ENCODE peak calls at places on chromosome 7, in eight cellular contexts. U is lung; Q is CD8-positive, alpha-beta T cell; R is AG10803; P is WERI-Rb-1; O is PC-3; E is heart left ventricle; X is astrocyte of the spinal cord. F is an unnamed sample.
A peak's percentile ranks its signal among the peaks of the same experiment; 100 is the strongest.

GRCh38 chr7:77580762-77581350 is 43.8 kb downstream of the PTPN12 start:
- DNase-seq in U (peak; percentile 32), Q (no peak), R (peak; percentile 51), P (no peak), O (no peak), E (no peak), X (no peak), F (peak; percentile 25)

GRCh38 chr7:119703895-119704294 is 569.1 kb upstream of the KCND2 start:
- DNase-seq in U (no peak), Q (no peak), R (no peak), P (no peak), O (no peak), E (no peak), X (peak; percentile 18), F (no peak)

GRCh38 chr7:7565746-7566650 is 686 bp upstream of the MIOS start:
- DNase-seq in U (no peak), Q (no peak), R (no peak), P (peak; percentile 15), O (peak; percentile 90), E (no peak), X (no peak), F (no peak)

GRCh38 chr7:102253973-102254370 is 32.7 kb upstream of the SH2B2 start:
- DNase-seq in U (no peak), Q (no peak), R (no peak), P (no peak), O (no peak), E (no peak), X (no peak), F (no peak)

GRCh38 chr7:129538790-129539189 is 36.5 kb downstream of the SMKR1 start:
- DNase-seq in U (no peak), Q (no peak), R (no peak), P (no peak), O (no peak), E (no peak), X (no peak), F (no peak)

GRCh38 chr7:110868458-110868857 is 222.5 kb upstream of the LRRN3 start:
- DNase-seq in U (no peak), Q (no peak), R (no peak), P (no peak), O (no peak), E (no peak), X (peak; percentile 5), F (no peak)

GRCh38 chr7:128742206-128742605 is 3.0 kb downstream of the CALU start:
- DNase-seq in U (no peak), Q (no peak), R (peak; percentile 90), P (no peak), O (peak; percentile 82), E (no peak), X (peak; percentile 66), F (peak; percentile 95)

GRCh38 chr7:118082506-118082905 is 101.5 kb upstream of the LSM8 start:
- DNase-seq in U (no peak), Q (no peak), R (no peak), P (no peak), O (no peak), E (no peak), X (peak; percentile 31), F (no peak)

GRCh38 chr7:80873140-80873539 is 45.7 kb downstream of the SEMA3C start:
- DNase-seq in U (no peak), Q (no peak), R (peak; percentile 66), P (no peak), O (no peak), E (no peak), X (no peak), F (no peak)

GRCh38 chr7:112205348-112206237 is 606 bp downstream of the DOCK4 start:
- DNase-seq in U (peak; percentile 60), Q (peak; percentile 16), R (peak; percentile 67), P (peak; percentile 37), O (peak; percentile 32), E (peak; percentile 73), X (peak; percentile 64), F (peak; percentile 76)

GRCh38 chr7:16071246-16071857 is 350.0 kb downstream of the CRPPA start:
- DNase-seq in U (no peak), Q (no peak), R (peak; percentile 69), P (no peak), O (peak; percentile 83), E (no peak), X (peak; percentile 73), F (peak; percentile 80)

GRCh38 chr7:45105588-45106188 is 5.8 kb downstream of the TBRG4 start:
- DNase-seq in U (no peak), Q (no peak), R (no peak), P (no peak), O (no peak), E (no peak), X (no peak), F (no peak)

GRCh38 chr7:2471022-2471329 is 5.2 kb downstream of the GRIFIN start:
- DNase-seq in U (no peak), Q (no peak), R (no peak), P (no peak), O (peak; percentile 75), E (no peak), X (peak; percentile 59), F (peak; percentile 39)

GRCh38 chr7:122561326-122561725 is 137.6 kb downstream of the RNF133 start:
- DNase-seq in U (no peak), Q (no peak), R (no peak), P (no peak), O (no peak), E (no peak), X (no peak), F (no peak)

GRCh38 chr7:34263168-34263567 is 357.8 kb downstream of the BMPER start:
- DNase-seq in U (no peak), Q (no peak), R (no peak), P (no peak), O (no peak), E (no peak), X (no peak), F (no peak)

GRCh38 chr7:34269084-34269483 is 363.7 kb downstream of the BMPER start:
- DNase-seq in U (no peak), Q (no peak), R (no peak), P (no peak), O (no peak), E (no peak), X (no peak), F (no peak)
- H3K4me3 ChIP-seq in U (no peak overlapping the region), Q (no peak overlapping the region), R (no peak overlapping the region), P (no peak overlapping the region), O (no peak overlapping the region), E (no peak overlapping the region), X (no peak overlapping the region), F (no peak overlapping the region)

DNA sequence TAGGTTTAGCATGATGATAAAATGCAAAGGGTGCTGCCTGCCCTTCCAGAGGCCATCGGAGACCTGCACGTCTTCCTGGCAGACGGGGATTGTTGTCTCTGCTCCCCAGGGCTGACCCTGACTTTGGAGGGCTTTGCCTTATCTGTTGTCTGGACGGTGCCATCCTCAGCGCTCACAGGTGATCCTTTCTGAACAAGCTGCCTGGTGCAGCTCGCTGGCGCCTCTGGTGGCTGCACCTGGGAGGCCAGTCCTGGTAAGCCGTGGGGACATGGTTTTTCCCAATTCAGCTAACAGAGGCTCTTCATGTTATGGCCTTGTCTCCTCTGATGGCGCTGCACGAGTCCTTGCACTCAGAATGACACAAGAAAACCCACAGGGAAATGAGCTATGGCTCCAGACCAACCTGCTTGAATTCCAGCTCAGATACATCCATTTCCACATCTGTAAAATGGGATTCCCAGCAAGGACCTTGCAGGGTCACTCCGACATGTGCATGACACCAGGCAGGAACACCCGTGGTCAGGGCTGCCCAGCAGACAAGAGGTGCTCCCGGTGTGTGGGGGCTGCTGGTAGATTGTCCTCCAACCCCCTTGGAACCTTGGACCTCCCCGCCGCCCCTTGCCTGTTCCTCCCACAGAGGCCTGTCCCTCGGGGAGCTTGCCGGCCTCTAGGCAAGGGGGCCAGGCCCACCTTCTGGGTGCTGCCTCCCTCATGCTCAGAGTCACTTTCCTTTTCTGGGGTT is 50.4 kb upstream of the SHH start:
- DNase-seq in U (no peak), Q (no peak), R (no peak), P (no peak), O (no peak), E (no peak), X (no peak), F (no peak)
- TF ChIP-seq CTCF in U (no peak), Q (no peak), R (no peak), P (peak; percentile 51), O (peak; percentile 71), E (no peak), X (peak; percentile 27), F (no peak)

GRCh38 chr7:138662066-138663061 is 38.8 kb downstream of the SVOPL start:
- DNase-seq in U (no peak), Q (no peak), R (no peak), P (no peak), O (no peak), E (no peak), X (no peak), F (no peak)

GRCh38 chr7:138665249-138665648 is 35.9 kb downstream of the SVOPL start:
- DNase-seq in U (no peak), Q (no peak), R (no peak), P (peak; percentile 66), O (no peak), E (no peak), X (no peak), F (no peak)

GRCh38 chr7:138665669-138666140 is 35.5 kb downstream of the SVOPL start:
- DNase-seq in U (no peak), Q (no peak), R (no peak), P (no peak), O (no peak), E (no peak), X (no peak), F (no peak)

GRCh38 chr7:138666385-138666784 is 34.8 kb downstream of the SVOPL start:
- DNase-seq in U (no peak), Q (no peak), R (no peak), P (no peak), O (no peak), E (no peak), X (no peak), F (no peak)

GRCh38 chr7:138663741-138664710 is 37.1 kb downstream of the SVOPL start:
- DNase-seq in U (no peak), Q (no peak), R (no peak), P (peak; percentile 37), O (peak; percentile 40), E (no peak), X (peak; percentile 6), F (no peak)
- H3K4me3 ChIP-seq in U (peak overlapping the region; percentile 36), Q (peak overlapping the region; percentile 23), R (peak overlapping the region; percentile 37), P (peak overlapping the region; percentile 63), O (peak overlapping the region; percentile 64), E (peak overlapping the region; percentile 55), X (peak overlapping the region; percentile 27), F (peak overlapping the region; percentile 39)

DNA sequence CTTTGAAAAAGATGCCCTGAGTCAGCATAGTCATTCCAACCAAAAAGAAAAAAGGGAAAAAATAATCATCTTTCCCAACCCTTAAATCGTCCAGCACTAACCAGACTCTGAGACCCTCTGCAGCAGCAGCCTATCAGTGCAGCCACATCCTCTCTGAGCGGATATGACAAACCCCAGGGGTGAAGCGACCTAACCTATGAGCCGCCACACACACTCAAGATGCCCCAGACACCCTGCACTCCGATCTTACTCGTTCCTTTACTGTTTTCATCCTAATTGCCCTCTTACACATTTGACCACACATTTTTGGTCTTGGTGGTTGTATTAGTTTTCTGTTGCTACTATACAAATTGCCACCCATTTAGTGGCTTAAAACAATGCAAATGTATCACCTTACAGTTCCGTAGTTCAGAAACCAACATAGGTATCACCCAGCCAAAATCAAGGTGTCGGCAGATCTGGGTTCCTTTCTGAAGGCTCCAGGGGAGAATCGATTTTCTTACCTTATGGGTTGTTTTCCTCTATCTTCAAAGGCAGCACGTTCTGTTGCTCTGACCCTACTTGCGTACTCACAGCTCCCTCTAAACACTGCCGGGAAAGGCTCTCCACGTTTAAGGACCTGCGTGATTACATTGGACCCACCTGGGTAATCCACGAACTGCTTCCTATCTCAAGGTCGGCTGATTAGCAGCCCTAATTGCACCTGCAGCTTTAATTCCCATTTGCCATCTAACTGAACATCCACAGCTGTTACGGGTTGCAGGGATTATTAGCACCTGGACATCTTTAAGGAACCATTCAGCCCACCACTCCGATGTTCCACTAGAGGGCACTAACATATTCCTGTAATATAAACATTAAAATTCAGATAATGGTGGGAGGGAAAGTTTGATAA is 37.3 kb upstream of the PRSS1 start:
- DNase-seq in U (no peak), Q (no peak), R (peak; percentile 23), P (peak; percentile 42), O (peak; percentile 66), E (no peak), X (peak; percentile 40), F (peak; percentile 52)
- TF ChIP-seq CTCF in U (no peak), Q (peak; percentile 38), R (peak; percentile 69), P (peak; percentile 43), O (peak; percentile 85), E (peak; percentile 57), X (peak; percentile 76), F (peak; percentile 72)